ENCODE peak calls at places on chromosome 6, in eight cellular contexts. A is brain microvascular endothelial cell, T is vagina, P is body of pancreas, W is HCT116, M is caudate nucleus, D is dorsolateral prefrontal cortex, X is esophagus squamous epithelium. E is an unnamed sample.

GRCh38 chr6:4644962-4645361 is 131.2 kb upstream of the CDYL start:
- DNase-seq in A (no peak), T (peak; percentile 52), P (no peak), W (no peak), M (no peak), D (no peak), X (no peak), E (no peak)

GRCh38 chr6:169589699-169590257 is 112.1 kb downstream of the WDR27 start:
- DNase-seq in A (no peak), T (no peak), P (no peak), W (no peak), M (no peak), D (no peak), X (no peak), E (no peak)

GRCh38 chr6:25628471-25629201 is 23.4 kb upstream of the SCGN start:
- DNase-seq in A (no peak), T (no peak), P (no peak), W (no peak), M (no peak), D (no peak), X (no peak), E (no peak)

GRCh38 chr6:142943746-142944125 is 1.2 kb downstream of the HIVEP2 start:
- DNase-seq in A (no peak), T (no peak), P (no peak), W (no peak), M (no peak), D (no peak), X (no peak), E (peak; percentile 5)

GRCh38 chr6:143821359-143821758 is 21.8 kb upstream of the LTV1 start:
- DNase-seq in A (no peak), T (no peak), P (no peak), W (no peak), M (no peak), D (no peak), X (no peak), E (no peak)

GRCh38 chr6:125201961-125202729 is 48.6 kb downstream of the TPD52L1 start:
- DNase-seq in A (peak; percentile 96), T (no peak), P (peak; percentile 83), W (peak; percentile 81), M (no peak), D (no peak), X (no peak), E (peak; percentile 68)

GRCh38 chr6:5412017-5412416 is 150.7 kb downstream of the FARS2 start:
- DNase-seq in A (no peak), T (no peak), P (no peak), W (no peak), M (no peak), D (no peak), X (no peak), E (no peak)

GRCh38 chr6:111306104-111306888 is 176.7 kb downstream of the REV3L start:
- DNase-seq in A (no peak), T (no peak), P (no peak), W (no peak), M (no peak), D (no peak), X (no peak), E (no peak)

GRCh38 chr6:105726902-105727655 is 324.2 kb upstream of the PREP start:
- DNase-seq in A (no peak), T (no peak), P (no peak), W (no peak), M (no peak), D (no peak), X (no peak), E (no peak)

GRCh38 chr6:17389274-17389847 is 4.0 kb upstream of the CAP2 start:
- DNase-seq in A (no peak), T (no peak), P (no peak), W (no peak), M (no peak), D (no peak), X (no peak), E (no peak)

GRCh38 chr6:40509163-40509562 is 78.0 kb downstream of the LRFN2 start:
- DNase-seq in A (no peak), T (no peak), P (no peak), W (no peak), M (no peak), D (no peak), X (no peak), E (no peak)

GRCh38 chr6:169691260-169691659 is 10.6 kb downstream of the WDR27 start:
- DNase-seq in A (no peak), T (no peak), P (no peak), W (no peak), M (no peak), D (no peak), X (no peak), E (no peak)

GRCh38 chr6:110708295-110708965 is 106.8 kb downstream of the CDK19 start:
- DNase-seq in A (no peak), T (no peak), P (no peak), W (no peak), M (no peak), D (no peak), X (no peak), E (no peak)

GRCh38 chr6:16239090-16239797 is 857 bp downstream of the GMPR start:
- DNase-seq in A (peak; percentile 35), T (no peak), P (peak; percentile 83), W (no peak), M (peak; percentile 56), D (no peak), X (no peak), E (peak; percentile 50)

GRCh38 chr6:39841291-39841690 is 49.1 kb downstream of the DAAM2 start:
- DNase-seq in A (no peak), T (no peak), P (no peak), W (no peak), M (no peak), D (no peak), X (no peak), E (no peak)

GRCh38 chr6:151043944-151044343 is 178.4 kb downstream of the MTHFD1L start:
- DNase-seq in A (no peak), T (no peak), P (no peak), W (no peak), M (no peak), D (no peak), X (no peak), E (no peak)
- H3K27ac ChIP-seq in A (peak overlapping the region; percentile 100), T (peak overlapping the region; percentile 60), P (peak overlapping the region; percentile 91), W (peak overlapping the region; percentile 91), M (no peak overlapping the region), D (no peak overlapping the region), X (peak overlapping the region; percentile 65), E (no peak overlapping the region)

GRCh38 chr6:43268782-43269272 is 25.5 kb downstream of the TTBK1 start:
- DNase-seq in A (no peak), T (no peak), P (no peak), W (no peak), M (no peak), D (no peak), X (no peak), E (no peak)
- H3K27ac ChIP-seq in A (no peak overlapping the region), T (peak overlapping the region; percentile 31), P (no peak overlapping the region), W (no peak overlapping the region), M (peak overlapping the region; percentile 39), D (peak overlapping the region; percentile 85), X (peak overlapping the region; percentile 48), E (no peak overlapping the region)

GRCh38 chr6:108655840-108656650 is 95.3 kb downstream of the FOXO3 start:
- DNase-seq in A (peak; percentile 11), T (no peak), P (no peak), W (no peak), M (no peak), D (no peak), X (no peak), E (peak; percentile 54)
- H3K27ac ChIP-seq in A (no peak overlapping the region), T (peak overlapping the region; percentile 79), P (peak overlapping the region; percentile 58), W (no peak overlapping the region), M (peak overlapping the region; percentile 5), D (peak overlapping the region; percentile 48), X (peak overlapping the region; percentile 70), E (peak overlapping the region; percentile 9)

DNA sequence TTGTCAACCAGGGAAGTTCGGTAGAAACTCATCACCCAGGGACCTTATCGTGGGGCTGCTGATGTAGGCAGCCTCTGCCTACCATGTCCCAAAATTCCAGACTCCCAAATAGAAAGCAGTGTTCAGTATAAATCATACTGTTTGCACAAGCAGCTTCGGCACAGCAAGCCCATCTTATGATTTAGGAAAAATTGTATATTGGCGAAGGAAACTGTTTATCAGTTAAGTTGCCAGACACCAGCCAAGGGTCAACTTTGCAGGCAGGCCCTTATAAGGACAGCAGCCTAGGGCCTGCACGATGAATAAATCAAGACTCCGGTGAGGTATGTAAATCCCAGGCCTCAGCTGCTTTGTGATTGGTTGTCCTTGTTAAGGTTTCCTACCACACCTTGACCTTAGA is 36.8 kb downstream of the GFOD1 start:
- DNase-seq in A (no peak), T (no peak), P (no peak), W (no peak), M (no peak), D (no peak), X (no peak), E (no peak)
- H3K27ac ChIP-seq in A (no peak overlapping the region), T (no peak overlapping the region), P (no peak overlapping the region), W (no peak overlapping the region), M (no peak overlapping the region), D (peak overlapping the region; percentile 67), X (peak overlapping the region; percentile 87), E (no peak overlapping the region)

GRCh38 chr6:27890351-27891299 is 21.6 kb downstream of the OR2B2 start:
- DNase-seq in A (peak; percentile 87), T (no peak), P (peak; percentile 35), W (peak; percentile 97), M (no peak), D (no peak), X (no peak), E (peak; percentile 95)
- H3K27ac ChIP-seq in A (peak overlapping the region; percentile 36), T (no peak overlapping the region), P (no peak overlapping the region), W (peak overlapping the region; percentile 98), M (no peak overlapping the region), D (no peak overlapping the region), X (peak overlapping the region; percentile 73), E (peak overlapping the region; percentile 94)

GRCh38 chr6:35713426-35713825 is 23.4 kb upstream of the ARMC12 start:
- DNase-seq in A (no peak), T (no peak), P (no peak), W (no peak), M (no peak), D (no peak), X (no peak), E (no peak)
- H3K27ac ChIP-seq in A (no peak overlapping the region), T (no peak overlapping the region), P (no peak overlapping the region), W (no peak overlapping the region), M (peak overlapping the region; percentile 26), D (no peak overlapping the region), X (no peak overlapping the region), E (no peak overlapping the region)

E was measured in A673.